ENCODE peak calls at places on chromosomes 2 and 18, in five cellular contexts. S is upper lobe of right lung, F is kidney, A is cardiac fibroblast, Q is HCT116. U is an unnamed sample.

GRCh38 chr2:181305151-181306123 is 151.7 kb upstream of the ITGA4 start:
- DNase-seq in Q (no peak), S (no peak), F (no peak), A (peak; percentile 25), U (peak; percentile 45)

GRCh38 chr2:140905078-140905781 is 1225.6 kb downstream of the LRP1B start:
- DNase-seq in A (no peak), F (no peak), Q (no peak), S (no peak), U (no peak)

GRCh38 chr2:65430515-65431416 is 1.6 kb downstream of the SPRED2 start:
- DNase-seq in A (peak; percentile 59), F (peak; percentile 87), S (peak; percentile 80), Q (peak; percentile 75), U (peak; percentile 38)

GRCh38 chr2:127360242-127360641 is 27.5 kb downstream of the MAP3K2 start:
- DNase-seq in A (no peak), Q (no peak), S (no peak), F (no peak), U (no peak)

GRCh38 chr2:156883828-156884615 is 373.5 kb upstream of the GALNT5 start:
- DNase-seq in S (no peak), A (peak; percentile 87), F (no peak), Q (no peak), U (no peak)

GRCh38 chr18:457533-457932 is 43.0 kb downstream of the COLEC12 start:
- DNase-seq in Q (no peak), F (no peak), S (no peak), A (peak; percentile 50), U (no peak)

GRCh38 chr18:9362869-9363268 is 28.3 kb downstream of the TWSG1 start:
- DNase-seq in F (no peak), A (no peak), Q (no peak), S (no peak), U (no peak)

GRCh38 chr2:149038442-149039212 is at the start of gene LYPD6B:
- DNase-seq in F (peak; percentile 81), A (no peak), S (peak; percentile 80), Q (no peak), U (peak; percentile 41)

GRCh38 chr2:64018715-64019082 is 529 bp downstream of the VPS54 start:
- DNase-seq in F (peak; percentile 87), Q (no peak), S (peak; percentile 85), A (peak; percentile 53), U (peak; percentile 66)

GRCh38 chr2:157782057-157782845 is 93.9 kb downstream of the ACVR1 start:
- DNase-seq in A (peak; percentile 43), Q (no peak), F (no peak), S (no peak), U (no peak)

GRCh38 chr2:211281430-211282073 is 725.2 kb downstream of the CPS1 start:
- DNase-seq in S (no peak), F (no peak), Q (no peak), A (no peak), U (no peak)

GRCh38 chr2:60793169-60793568 is 37.1 kb downstream of the PAPOLG start:
- DNase-seq in F (no peak), A (no peak), S (no peak), Q (no peak), U (no peak)

GRCh38 chr2:70796247-70796646 is 5.8 kb upstream of the FIGLA start:
- DNase-seq in S (no peak), Q (no peak), A (no peak), F (no peak), U (no peak)

GRCh38 chr2:200744252-200744651 is 67.5 kb upstream of the BZW1 start:
- DNase-seq in F (peak; percentile 68), S (no peak), A (no peak), Q (no peak), U (no peak)

GRCh38 chr2:233950078-233950825 is 33.1 kb downstream of the TRPM8 start:
- DNase-seq in Q (no peak), F (no peak), A (no peak), S (no peak), U (no peak)

GRCh38 chr2:236874866-236875481 is 210.7 kb upstream of the COPS8 start:
- DNase-seq in S (no peak), A (no peak), F (no peak), Q (no peak), U (no peak)

GRCh38 chr2:227472265-227473018 is 486 bp downstream of the AGFG1 start:
- DNase-seq in Q (no peak), S (peak; percentile 82), A (peak; percentile 20), F (peak; percentile 82), U (peak; percentile 67)

GRCh38 chr2:31131871-31132270 is 6.4 kb downstream of the GALNT14 start:
- DNase-seq in S (no peak), F (no peak), A (no peak), Q (no peak), U (no peak)

GRCh38 chr2:190819835-190820234 is 60.8 kb upstream of the GLS start:
- DNase-seq in F (no peak), S (no peak), Q (no peak), A (peak; percentile 72), U (no peak)

GRCh38 chr2:213188971-213189899 is 37.8 kb upstream of the IKZF2 start:
- DNase-seq in S (no peak), A (peak; percentile 40), Q (no peak), F (no peak), U (no peak)

GRCh38 chr2:217905395-217905794 is 97.4 kb downstream of the TNS1 start:
- DNase-seq in F (no peak), A (no peak), Q (no peak), S (no peak), U (no peak)

DNA sequence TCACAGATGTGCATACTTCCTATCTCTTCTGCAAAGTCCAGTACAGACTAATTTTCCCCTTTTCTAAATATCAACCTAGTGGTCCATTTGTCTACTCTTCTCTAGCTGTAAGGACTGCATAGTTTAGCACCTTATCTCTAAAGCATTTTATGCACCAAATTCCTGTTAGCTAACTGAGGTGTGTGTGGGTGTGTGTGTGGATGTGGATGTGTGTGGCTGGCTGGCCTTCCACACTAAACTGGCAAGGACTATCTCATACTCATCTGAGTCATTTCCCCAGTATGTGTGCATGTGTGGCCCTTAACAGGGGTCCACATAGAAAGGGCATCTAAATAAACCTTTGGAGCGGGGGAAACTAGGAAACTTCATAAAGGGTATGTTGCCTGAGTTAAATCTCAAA is 139.6 kb downstream of the TTC32 start:
- DNase-seq in A (no peak), Q (no peak), F (no peak), S (no peak), U (no peak)
- TF ChIP-seq CTCF in A (no peak), Q (no peak), F (no peak), S (no peak), U (no peak)

GRCh38 chr2:42086500-42086953 is 38.7 kb downstream of the PKDCC start:
- DNase-seq in A (peak; percentile 79), S (no peak), F (no peak), Q (peak; percentile 35), U (peak; percentile 71)
- TF ChIP-seq CTCF in A (peak; percentile 66), S (peak; percentile 76), F (peak; percentile 89), Q (peak; percentile 80), U (peak; percentile 62)

GRCh38 chr2:38523728-38524437 is 78.8 kb downstream of the HNRNPLL start:
- DNase-seq in S (no peak), Q (no peak), F (no peak), A (no peak), U (no peak)
- TF ChIP-seq CTCF in S (no peak), Q (peak; percentile 9), F (no peak), A (peak; percentile 37), U (no peak)

DNA sequence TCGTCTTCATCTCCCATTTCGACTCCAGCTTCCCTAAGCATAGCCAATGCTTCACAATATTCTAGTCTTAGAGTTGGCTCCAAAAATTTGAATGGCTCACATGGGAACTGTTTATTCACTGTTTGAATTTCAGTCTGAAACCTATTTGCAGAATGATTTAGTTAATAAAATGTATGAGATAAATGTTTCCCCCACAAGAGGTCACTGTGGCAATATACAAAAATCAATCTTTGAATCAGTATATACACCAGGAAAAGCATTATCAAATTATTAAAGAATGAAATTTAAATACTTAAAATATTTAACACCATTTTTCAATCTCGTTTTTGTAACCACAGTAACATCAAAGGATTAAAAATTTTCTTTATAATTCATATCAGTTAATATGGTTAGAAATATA is 40.0 kb upstream of the MCM6 start:
- DNase-seq in Q (peak; percentile 13), S (no peak), A (peak; percentile 65), F (no peak), U (peak; percentile 15)
- TF ChIP-seq CTCF in Q (peak; percentile 44), S (peak; percentile 58), A (peak; percentile 34), F (peak; percentile 17), U (no peak)

GRCh38 chr2:199594443-199594842 is 136.7 kb upstream of the SATB2 start:
- DNase-seq in Q (no peak), S (no peak), A (no peak), F (no peak), U (no peak)

GRCh38 chr2:199602271-199602895 is 144.6 kb upstream of the SATB2 start:
- DNase-seq in F (no peak), S (no peak), A (no peak), Q (peak; percentile 59), U (no peak)

DNA sequence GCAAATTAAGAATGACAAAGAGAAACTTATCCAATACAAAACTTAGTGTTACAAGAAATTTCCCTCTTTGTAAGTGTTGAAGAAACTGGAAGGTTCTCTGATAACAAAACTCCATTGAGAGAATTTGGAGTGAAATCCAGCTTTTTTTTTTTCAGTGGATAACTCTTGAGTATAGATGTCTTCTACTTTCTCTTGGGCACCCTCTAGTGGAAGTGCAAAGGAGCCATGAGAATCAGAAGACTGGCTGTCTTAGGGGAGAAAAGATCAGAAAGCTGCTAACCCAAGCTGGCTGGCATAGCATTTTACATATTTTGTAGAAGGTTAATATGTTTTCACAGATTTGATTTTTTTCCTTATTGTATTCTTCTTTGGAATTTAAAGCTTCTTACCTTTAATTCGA is 138.8 kb upstream of the SATB2 start:
- DNase-seq in A (peak; percentile 28), S (no peak), F (no peak), Q (peak; percentile 24), U (no peak)
- TF ChIP-seq CTCF in A (peak; percentile 48), S (peak; percentile 38), F (no peak), Q (peak; percentile 26), U (peak; percentile 39)

GRCh38 chr2:51650769-51651168 is 618.8 kb upstream of the NRXN1 start:
- DNase-seq in Q (no peak), S (no peak), F (no peak), A (no peak), U (no peak)

GRCh38 chr2:51649366-51649765 is 617.4 kb upstream of the NRXN1 start:
- DNase-seq in A (no peak), Q (no peak), S (no peak), F (no peak), U (no peak)
- TF ChIP-seq CTCF in A (no peak), Q (no peak), S (no peak), F (no peak), U (no peak)